ENCODE peak calls at places on chromosomes 1 and 21, in five cellular contexts. One of them, this sample, is unnamed.

GRCh38 chr21:18147678-18148077 is 97.0 kb upstream of the CHODL start:
- DNase-seq in ureter: no peak
- DNase-seq in M059J: no peak
- DNase-seq in activated CD4-positive, CD25-positive, alpha-beta regulatory T cell treated with anti-CD3 and anti-CD28 coated beads, Interleukin-2, amount 50 U/mL, for 16 hours: no peak
- DNase-seq in keratinocyte: no peak
- DNase-seq in this sample: no peak

GRCh38 chr1:6347641-6348487 is 45.7 kb downstream of the ACOT7 start:
- DNase-seq in ureter: no peak
- DNase-seq in M059J: peak
- DNase-seq in activated CD4-positive, CD25-positive, alpha-beta regulatory T cell treated with anti-CD3 and anti-CD28 coated beads, Interleukin-2, amount 50 U/mL, for 16 hours: peak
- DNase-seq in keratinocyte: no peak
- DNase-seq in this sample: no peak

GRCh38 chr21:35352066-35352770 is 303.1 kb upstream of the RUNX1 start:
- DNase-seq in ureter: no peak
- DNase-seq in M059J: peak
- DNase-seq in activated CD4-positive, CD25-positive, alpha-beta regulatory T cell treated with anti-CD3 and anti-CD28 coated beads, Interleukin-2, amount 50 U/mL, for 16 hours: no peak
- DNase-seq in keratinocyte: no peak
- DNase-seq in this sample: no peak

GRCh38 chr21:39644069-39644468 is 31.3 kb downstream of the B3GALT5 start:
- DNase-seq in ureter: no peak
- DNase-seq in M059J: no peak
- DNase-seq in activated CD4-positive, CD25-positive, alpha-beta regulatory T cell treated with anti-CD3 and anti-CD28 coated beads, Interleukin-2, amount 50 U/mL, for 16 hours: no peak
- DNase-seq in keratinocyte: no peak
- DNase-seq in this sample: no peak

GRCh38 chr1:235941852-235942624 is 75.3 kb upstream of the LYST start:
- DNase-seq in ureter: no peak
- DNase-seq in M059J: no peak
- DNase-seq in activated CD4-positive, CD25-positive, alpha-beta regulatory T cell treated with anti-CD3 and anti-CD28 coated beads, Interleukin-2, amount 50 U/mL, for 16 hours: no peak
- DNase-seq in keratinocyte: no peak
- DNase-seq in this sample: no peak

GRCh38 chr1:230270185-230270939 is 155.8 kb downstream of the PGBD5 start:
- DNase-seq in ureter: no peak
- DNase-seq in M059J: no peak
- DNase-seq in activated CD4-positive, CD25-positive, alpha-beta regulatory T cell treated with anti-CD3 and anti-CD28 coated beads, Interleukin-2, amount 50 U/mL, for 16 hours: no peak
- DNase-seq in keratinocyte: no peak
- DNase-seq in this sample: no peak

GRCh38 chr1:54227091-54227602 is 27.2 kb downstream of the MRPL37 start:
- DNase-seq in ureter: no peak
- DNase-seq in M059J: peak
- DNase-seq in activated CD4-positive, CD25-positive, alpha-beta regulatory T cell treated with anti-CD3 and anti-CD28 coated beads, Interleukin-2, amount 50 U/mL, for 16 hours: no peak
- DNase-seq in keratinocyte: no peak
- DNase-seq in this sample: no peak

GRCh38 chr1:246166841-246167240 is 340.2 kb downstream of the SMYD3 start:
- DNase-seq in ureter: no peak
- DNase-seq in M059J: no peak
- DNase-seq in activated CD4-positive, CD25-positive, alpha-beta regulatory T cell treated with anti-CD3 and anti-CD28 coated beads, Interleukin-2, amount 50 U/mL, for 16 hours: no peak
- DNase-seq in keratinocyte: no peak
- DNase-seq in this sample: no peak

GRCh38 chr1:9724706-9725476 is 73.4 kb downstream of the PIK3CD start:
- DNase-seq in ureter: no peak
- DNase-seq in M059J: peak
- DNase-seq in activated CD4-positive, CD25-positive, alpha-beta regulatory T cell treated with anti-CD3 and anti-CD28 coated beads, Interleukin-2, amount 50 U/mL, for 16 hours: peak
- DNase-seq in keratinocyte: no peak
- DNase-seq in this sample: no peak

GRCh38 chr1:223001653-223002634 is 141.1 kb downstream of the TLR5 start:
- DNase-seq in ureter: no peak
- DNase-seq in M059J: no peak
- DNase-seq in activated CD4-positive, CD25-positive, alpha-beta regulatory T cell treated with anti-CD3 and anti-CD28 coated beads, Interleukin-2, amount 50 U/mL, for 16 hours: no peak
- DNase-seq in keratinocyte: peak
- DNase-seq in this sample: no peak

GRCh38 chr1:67729872-67730271 is 44.9 kb downstream of the GADD45A start:
- DNase-seq in ureter: no peak
- DNase-seq in M059J: no peak
- DNase-seq in activated CD4-positive, CD25-positive, alpha-beta regulatory T cell treated with anti-CD3 and anti-CD28 coated beads, Interleukin-2, amount 50 U/mL, for 16 hours: no peak
- DNase-seq in keratinocyte: no peak
- DNase-seq in this sample: no peak

GRCh38 chr1:116495534-116495933 is 75.3 kb downstream of the CD58 start:
- DNase-seq in ureter: no peak
- DNase-seq in M059J: peak
- DNase-seq in activated CD4-positive, CD25-positive, alpha-beta regulatory T cell treated with anti-CD3 and anti-CD28 coated beads, Interleukin-2, amount 50 U/mL, for 16 hours: no peak
- DNase-seq in keratinocyte: no peak
- DNase-seq in this sample: no peak

GRCh38 chr1:50521703-50522102 is 98.5 kb upstream of the DMRTA2 start:
- DNase-seq in ureter: no peak
- DNase-seq in M059J: no peak
- DNase-seq in activated CD4-positive, CD25-positive, alpha-beta regulatory T cell treated with anti-CD3 and anti-CD28 coated beads, Interleukin-2, amount 50 U/mL, for 16 hours: no peak
- DNase-seq in keratinocyte: no peak
- DNase-seq in this sample: no peak

GRCh38 chr1:38308780-38309179 is 262.2 kb upstream of the POU3F1 start:
- DNase-seq in ureter: no peak
- DNase-seq in M059J: peak
- DNase-seq in activated CD4-positive, CD25-positive, alpha-beta regulatory T cell treated with anti-CD3 and anti-CD28 coated beads, Interleukin-2, amount 50 U/mL, for 16 hours: no peak
- DNase-seq in keratinocyte: peak
- DNase-seq in this sample: no peak

GRCh38 chr1:63713627-63714481 is 60.0 kb upstream of the ROR1 start:
- DNase-seq in ureter: no peak
- DNase-seq in M059J: peak
- DNase-seq in activated CD4-positive, CD25-positive, alpha-beta regulatory T cell treated with anti-CD3 and anti-CD28 coated beads, Interleukin-2, amount 50 U/mL, for 16 hours: no peak
- DNase-seq in keratinocyte: no peak
- DNase-seq in this sample: peak

GRCh38 chr1:7393141-7393540 is 378.0 kb upstream of the VAMP3 start:
- DNase-seq in ureter: no peak
- DNase-seq in M059J: peak
- DNase-seq in activated CD4-positive, CD25-positive, alpha-beta regulatory T cell treated with anti-CD3 and anti-CD28 coated beads, Interleukin-2, amount 50 U/mL, for 16 hours: no peak
- DNase-seq in keratinocyte: no peak
- DNase-seq in this sample: no peak

GRCh38 chr1:224434447-224435317 is at the start of gene WDR26:
- DNase-seq in ureter: peak
- DNase-seq in M059J: peak
- DNase-seq in activated CD4-positive, CD25-positive, alpha-beta regulatory T cell treated with anti-CD3 and anti-CD28 coated beads, Interleukin-2, amount 50 U/mL, for 16 hours: peak
- DNase-seq in keratinocyte: no peak
- DNase-seq in this sample: peak

GRCh38 chr21:15592271-15592860 is 137.4 kb upstream of the USP25 start:
- DNase-seq in ureter: no peak
- DNase-seq in M059J: peak
- DNase-seq in activated CD4-positive, CD25-positive, alpha-beta regulatory T cell treated with anti-CD3 and anti-CD28 coated beads, Interleukin-2, amount 50 U/mL, for 16 hours: no peak
- DNase-seq in keratinocyte: no peak
- DNase-seq in this sample: no peak

GRCh38 chr1:77378723-77379533 is 97.1 kb downstream of the AK5 start:
- DNase-seq in ureter: no peak
- DNase-seq in M059J: peak
- DNase-seq in activated CD4-positive, CD25-positive, alpha-beta regulatory T cell treated with anti-CD3 and anti-CD28 coated beads, Interleukin-2, amount 50 U/mL, for 16 hours: no peak
- DNase-seq in keratinocyte: no peak
- DNase-seq in this sample: no peak

GRCh38 chr1:153886127-153886526 is 36.6 kb downstream of the GATAD2B start:
- DNase-seq in ureter: no peak
- DNase-seq in M059J: no peak
- DNase-seq in activated CD4-positive, CD25-positive, alpha-beta regulatory T cell treated with anti-CD3 and anti-CD28 coated beads, Interleukin-2, amount 50 U/mL, for 16 hours: no peak
- DNase-seq in keratinocyte: no peak
- DNase-seq in this sample: no peak

GRCh38 chr1:95323117-95323516 is 89.1 kb downstream of the RWDD3 start:
- DNase-seq in ureter: no peak
- DNase-seq in M059J: peak
- DNase-seq in activated CD4-positive, CD25-positive, alpha-beta regulatory T cell treated with anti-CD3 and anti-CD28 coated beads, Interleukin-2, amount 50 U/mL, for 16 hours: no peak
- DNase-seq in keratinocyte: no peak
- DNase-seq in this sample: peak

GRCh38 chr1:94903318-94904009 is 23.4 kb downstream of the CNN3 start:
- DNase-seq in ureter: no peak
- DNase-seq in M059J: peak
- DNase-seq in activated CD4-positive, CD25-positive, alpha-beta regulatory T cell treated with anti-CD3 and anti-CD28 coated beads, Interleukin-2, amount 50 U/mL, for 16 hours: no peak
- DNase-seq in keratinocyte: no peak
- DNase-seq in this sample: no peak

GRCh38 chr1:54228638-54229079 is 28.7 kb downstream of the MRPL37 start:
- DNase-seq in ureter: no peak
- DNase-seq in M059J: no peak
- DNase-seq in activated CD4-positive, CD25-positive, alpha-beta regulatory T cell treated with anti-CD3 and anti-CD28 coated beads, Interleukin-2, amount 50 U/mL, for 16 hours: no peak
- DNase-seq in keratinocyte: no peak
- DNase-seq in this sample: no peak

GRCh38 chr1:56335394-56335793 is 244.0 kb downstream of the PLPP3 start:
- DNase-seq in ureter: no peak
- DNase-seq in M059J: no peak
- DNase-seq in activated CD4-positive, CD25-positive, alpha-beta regulatory T cell treated with anti-CD3 and anti-CD28 coated beads, Interleukin-2, amount 50 U/mL, for 16 hours: no peak
- DNase-seq in keratinocyte: no peak
- DNase-seq in this sample: no peak

GRCh38 chr1:210377934-210378333 is 49.2 kb downstream of the HHAT start:
- DNase-seq in ureter: no peak
- DNase-seq in M059J: peak
- DNase-seq in activated CD4-positive, CD25-positive, alpha-beta regulatory T cell treated with anti-CD3 and anti-CD28 coated beads, Interleukin-2, amount 50 U/mL, for 16 hours: no peak
- DNase-seq in keratinocyte: no peak
- DNase-seq in this sample: no peak

GRCh38 chr21:29193907-29194306 is 63.5 kb downstream of the MAP3K7CL start:
- DNase-seq in ureter: no peak
- DNase-seq in M059J: no peak
- DNase-seq in activated CD4-positive, CD25-positive, alpha-beta regulatory T cell treated with anti-CD3 and anti-CD28 coated beads, Interleukin-2, amount 50 U/mL, for 16 hours: no peak
- DNase-seq in keratinocyte: no peak
- DNase-seq in this sample: no peak

GRCh38 chr21:29673096-29673610 is 266.6 kb downstream of the GRIK1 start:
- DNase-seq in ureter: no peak
- DNase-seq in M059J: no peak
- DNase-seq in activated CD4-positive, CD25-positive, alpha-beta regulatory T cell treated with anti-CD3 and anti-CD28 coated beads, Interleukin-2, amount 50 U/mL, for 16 hours: no peak
- DNase-seq in keratinocyte: no peak
- DNase-seq in this sample: no peak

GRCh38 chr21:28325618-28326017 is 667.1 kb downstream of the LTN1 start:
- DNase-seq in ureter: no peak
- DNase-seq in M059J: no peak
- DNase-seq in activated CD4-positive, CD25-positive, alpha-beta regulatory T cell treated with anti-CD3 and anti-CD28 coated beads, Interleukin-2, amount 50 U/mL, for 16 hours: no peak
- DNase-seq in keratinocyte: peak
- DNase-seq in this sample: no peak

GRCh38 chr1:85342177-85342576 is 65.7 kb upstream of the BCL10 start:
- DNase-seq in ureter: no peak
- DNase-seq in M059J: peak
- DNase-seq in activated CD4-positive, CD25-positive, alpha-beta regulatory T cell treated with anti-CD3 and anti-CD28 coated beads, Interleukin-2, amount 50 U/mL, for 16 hours: no peak
- DNase-seq in keratinocyte: no peak
- DNase-seq in this sample: no peak

GRCh38 chr1:39642796-39643195 is 3.4 kb upstream of the HEYL start:
- DNase-seq in ureter: no peak
- DNase-seq in M059J: peak
- DNase-seq in activated CD4-positive, CD25-positive, alpha-beta regulatory T cell treated with anti-CD3 and anti-CD28 coated beads, Interleukin-2, amount 50 U/mL, for 16 hours: no peak
- DNase-seq in keratinocyte: no peak
- DNase-seq in this sample: no peak

GRCh38 chr1:88998716-88999115 is 6.3 kb upstream of the KYAT3 start:
- DNase-seq in ureter: no peak
- DNase-seq in M059J: peak
- DNase-seq in activated CD4-positive, CD25-positive, alpha-beta regulatory T cell treated with anti-CD3 and anti-CD28 coated beads, Interleukin-2, amount 50 U/mL, for 16 hours: no peak
- DNase-seq in keratinocyte: no peak
- DNase-seq in this sample: no peak

GRCh38 chr1:14607295-14607694 is 8.8 kb downstream of the KAZN start:
- DNase-seq in ureter: no peak
- DNase-seq in M059J: no peak
- DNase-seq in activated CD4-positive, CD25-positive, alpha-beta regulatory T cell treated with anti-CD3 and anti-CD28 coated beads, Interleukin-2, amount 50 U/mL, for 16 hours: no peak
- DNase-seq in keratinocyte: no peak
- DNase-seq in this sample: no peak